ENCODE peak calls at places on chromosomes 12 and 14, in six cellular contexts. One of them, this sample, is unnamed.

GRCh38 chr12:49903700-49904423 is at the start of gene FAIM2:
- DNase-seq in GM12878: no peak
- DNase-seq in endothelial cell of umbilical vein: no peak
- DNase-seq in K562: no peak
- DNase-seq in HepG2: no peak
- DNase-seq in A549: no peak
- DNase-seq in this sample: no peak

GRCh38 chr14:37903561-37904191 is 304.0 kb upstream of the SSTR1 start:
- DNase-seq in A549: peak
- DNase-seq in GM12878: no peak
- DNase-seq in HepG2: peak
- DNase-seq in K562: peak
- DNase-seq in endothelial cell of umbilical vein: peak
- DNase-seq in this sample: peak

GRCh38 chr12:46660276-46660675 is 165.5 kb downstream of the SLC38A4 start:
- DNase-seq in endothelial cell of umbilical vein: peak
- DNase-seq in K562: no peak
- DNase-seq in GM12878: no peak
- DNase-seq in HepG2: no peak
- DNase-seq in A549: no peak
- DNase-seq in this sample: peak

GRCh38 chr14:105368910-105369652 is 29.3 kb upstream of the TEX22 start:
- DNase-seq in K562: no peak
- DNase-seq in HepG2: no peak
- DNase-seq in GM12878: no peak
- DNase-seq in endothelial cell of umbilical vein: no peak
- DNase-seq in A549: no peak
- DNase-seq in this sample: no peak

GRCh38 chr14:102731871-102732800 is 45.1 kb upstream of the TRAF3 start:
- DNase-seq in HepG2: no peak
- DNase-seq in A549: no peak
- DNase-seq in K562: no peak
- DNase-seq in endothelial cell of umbilical vein: no peak
- DNase-seq in GM12878: no peak
- DNase-seq in this sample: no peak

GRCh38 chr12:108645686-108646596 is 12.2 kb upstream of the SELPLG start:
- DNase-seq in endothelial cell of umbilical vein: no peak
- DNase-seq in GM12878: no peak
- DNase-seq in HepG2: no peak
- DNase-seq in K562: no peak
- DNase-seq in A549: no peak
- DNase-seq in this sample: no peak

GRCh38 chr12:47778842-47779241 is 5.8 kb downstream of the SLC48A1 start:
- DNase-seq in K562: no peak
- DNase-seq in A549: no peak
- DNase-seq in HepG2: no peak
- DNase-seq in endothelial cell of umbilical vein: no peak
- DNase-seq in GM12878: no peak
- DNase-seq in this sample: no peak

GRCh38 chr14:25615174-25615573 is 565.2 kb upstream of the STXBP6 start:
- DNase-seq in A549: no peak
- DNase-seq in GM12878: no peak
- DNase-seq in HepG2: no peak
- DNase-seq in endothelial cell of umbilical vein: no peak
- DNase-seq in K562: no peak
- DNase-seq in this sample: no peak

GRCh38 chr14:90829677-90830076 is 13.4 kb upstream of the TTC7B start:
- DNase-seq in HepG2: no peak
- DNase-seq in endothelial cell of umbilical vein: no peak
- DNase-seq in A549: no peak
- DNase-seq in GM12878: no peak
- DNase-seq in K562: no peak
- DNase-seq in this sample: no peak

GRCh38 chr14:32468955-32469354 is 139.9 kb downstream of the AKAP6 start:
- DNase-seq in A549: no peak
- DNase-seq in GM12878: no peak
- DNase-seq in endothelial cell of umbilical vein: peak
- DNase-seq in K562: no peak
- DNase-seq in HepG2: peak
- DNase-seq in this sample: no peak

GRCh38 chr12:122474324-122474716 is 26.4 kb downstream of the ZCCHC8 start:
- DNase-seq in K562: no peak
- DNase-seq in GM12878: no peak
- DNase-seq in HepG2: no peak
- DNase-seq in endothelial cell of umbilical vein: no peak
- DNase-seq in A549: no peak
- DNase-seq in this sample: no peak

GRCh38 chr14:70567791-70568190 is 32.7 kb downstream of the MED6 start:
- DNase-seq in endothelial cell of umbilical vein: peak
- DNase-seq in K562: peak
- DNase-seq in A549: peak
- DNase-seq in HepG2: peak
- DNase-seq in GM12878: no peak
- DNase-seq in this sample: peak

GRCh38 chr12:581746-582145 is 81.5 kb downstream of the NINJ2 start:
- DNase-seq in endothelial cell of umbilical vein: no peak
- DNase-seq in HepG2: no peak
- DNase-seq in GM12878: no peak
- DNase-seq in A549: no peak
- DNase-seq in K562: no peak
- DNase-seq in this sample: no peak

GRCh38 chr14:98853063-98853729 is 418.8 kb downstream of the BCL11B start:
- DNase-seq in GM12878: no peak
- DNase-seq in A549: no peak
- DNase-seq in K562: no peak
- DNase-seq in HepG2: no peak
- DNase-seq in endothelial cell of umbilical vein: no peak
- DNase-seq in this sample: no peak

DNA sequence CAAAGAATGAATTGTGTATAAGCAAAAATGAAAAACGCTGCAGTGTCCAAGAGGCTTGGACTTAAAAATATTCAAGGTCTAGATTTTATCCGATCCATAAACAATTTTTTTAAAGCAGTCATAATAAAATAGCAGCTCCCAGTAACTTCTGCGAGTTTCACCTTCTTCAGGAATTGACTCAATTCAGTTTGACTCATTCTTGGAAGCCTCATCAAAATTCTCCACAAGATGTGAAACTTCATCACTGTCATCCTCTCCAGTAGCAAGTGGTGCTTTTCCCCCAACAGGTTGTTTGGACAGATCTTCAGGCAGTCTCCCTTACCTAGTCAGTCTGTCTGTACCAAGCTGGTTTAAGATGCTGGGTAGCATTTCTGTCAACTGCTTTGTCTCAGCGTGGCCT is 93.5 kb upstream of the FOXG1 start:
- DNase-seq in K562: no peak
- DNase-seq in endothelial cell of umbilical vein: no peak
- DNase-seq in GM12878: no peak
- DNase-seq in HepG2: no peak
- DNase-seq in A549: no peak
- DNase-seq in this sample: no peak
- TF ChIP-seq MYC in K562: no peak
- TF ChIP-seq MYC in endothelial cell of umbilical vein: no peak
- TF ChIP-seq MYC in GM12878: no peak
- TF ChIP-seq MYC in HepG2: no peak
- TF ChIP-seq MYC in A549: no peak
- TF ChIP-seq MYC in this sample: no peak

DNA sequence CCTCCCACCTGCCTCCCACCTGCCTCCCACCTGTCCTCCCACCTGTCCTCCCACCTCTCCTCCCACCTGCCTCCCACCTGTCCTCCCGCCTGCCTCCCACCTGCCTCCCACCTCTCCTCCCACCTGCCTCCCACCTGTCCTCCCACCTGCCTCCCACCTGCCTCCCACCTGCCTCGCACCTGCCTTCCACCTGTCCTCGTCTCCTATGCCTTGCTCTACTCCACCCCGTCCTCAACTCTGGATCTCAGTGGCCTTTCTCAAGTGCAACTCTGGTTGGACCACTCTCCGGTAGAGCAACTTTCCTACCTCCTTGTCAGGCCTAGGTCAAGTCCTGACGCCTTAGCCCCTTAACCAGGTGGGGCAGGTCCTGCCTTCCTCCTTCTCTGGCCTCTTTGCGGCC is 29.3 kb upstream of the PEX5 start:
- DNase-seq in GM12878: no peak
- DNase-seq in endothelial cell of umbilical vein: no peak
- DNase-seq in HepG2: no peak
- DNase-seq in K562: no peak
- DNase-seq in A549: no peak
- DNase-seq in this sample: no peak
- TF ChIP-seq MYC in GM12878: no peak
- TF ChIP-seq MYC in endothelial cell of umbilical vein: no peak
- TF ChIP-seq MYC in HepG2: no peak
- TF ChIP-seq MYC in K562: no peak
- TF ChIP-seq MYC in A549: no peak
- TF ChIP-seq MYC in this sample: no peak

DNA sequence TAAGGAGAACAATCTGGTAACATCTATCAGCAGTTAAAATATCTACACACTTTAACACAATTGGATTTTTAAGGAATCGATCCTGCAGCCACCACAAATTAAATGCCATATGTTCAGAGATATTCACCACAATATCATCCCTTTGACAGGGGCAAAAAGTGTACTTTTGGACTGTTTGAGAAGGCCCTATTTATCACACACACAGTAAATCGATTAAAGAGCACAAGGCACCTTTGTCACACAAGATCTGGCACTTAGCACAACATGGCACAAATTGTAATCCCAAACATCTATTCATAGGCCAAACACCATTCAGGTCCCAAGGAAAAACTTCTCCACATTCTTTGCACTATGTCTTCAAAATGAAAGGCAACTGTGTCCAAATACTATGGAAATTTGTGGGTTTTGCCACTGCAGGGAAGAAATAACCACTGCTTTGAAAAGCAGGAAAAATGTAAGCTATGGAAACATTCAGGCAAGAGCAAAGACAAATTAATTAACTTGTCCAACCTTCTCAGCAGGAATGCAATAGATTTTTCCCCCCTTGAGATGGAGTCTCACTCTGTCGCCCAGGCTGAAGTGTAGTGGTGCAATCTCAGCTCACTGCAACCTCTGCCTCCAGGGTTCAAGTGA is 282.5 kb upstream of the TMPO start:
- DNase-seq in K562: no peak
- DNase-seq in GM12878: no peak
- DNase-seq in A549: no peak
- DNase-seq in HepG2: peak
- DNase-seq in endothelial cell of umbilical vein: no peak
- DNase-seq in this sample: no peak
- TF ChIP-seq MYC in K562: no peak
- TF ChIP-seq MYC in GM12878: no peak
- TF ChIP-seq MYC in A549: no peak
- TF ChIP-seq MYC in HepG2: no peak
- TF ChIP-seq MYC in endothelial cell of umbilical vein: no peak
- TF ChIP-seq MYC in this sample: no peak

GRCh38 chr14:101590062-101590461 is 28.8 kb downstream of the DIO3 start:
- DNase-seq in endothelial cell of umbilical vein: no peak
- DNase-seq in K562: no peak
- DNase-seq in GM12878: no peak
- DNase-seq in HepG2: no peak
- DNase-seq in A549: no peak
- DNase-seq in this sample: no peak
- TF ChIP-seq MYC in endothelial cell of umbilical vein: no peak
- TF ChIP-seq MYC in K562: no peak
- TF ChIP-seq MYC in GM12878: no peak
- TF ChIP-seq MYC in HepG2: no peak
- TF ChIP-seq MYC in A549: no peak
- TF ChIP-seq MYC in this sample: no peak

GRCh38 chr12:117045175-117045997 is 53.8 kb downstream of the TESC start:
- DNase-seq in GM12878: no peak
- DNase-seq in K562: peak
- DNase-seq in HepG2: peak
- DNase-seq in endothelial cell of umbilical vein: no peak
- DNase-seq in A549: no peak
- DNase-seq in this sample: peak
- TF ChIP-seq MYC in GM12878: no peak
- TF ChIP-seq MYC in K562: no peak
- TF ChIP-seq MYC in HepG2: peak
- TF ChIP-seq MYC in endothelial cell of umbilical vein: no peak
- TF ChIP-seq MYC in A549: no peak
- TF ChIP-seq MYC in this sample: peak

DNA sequence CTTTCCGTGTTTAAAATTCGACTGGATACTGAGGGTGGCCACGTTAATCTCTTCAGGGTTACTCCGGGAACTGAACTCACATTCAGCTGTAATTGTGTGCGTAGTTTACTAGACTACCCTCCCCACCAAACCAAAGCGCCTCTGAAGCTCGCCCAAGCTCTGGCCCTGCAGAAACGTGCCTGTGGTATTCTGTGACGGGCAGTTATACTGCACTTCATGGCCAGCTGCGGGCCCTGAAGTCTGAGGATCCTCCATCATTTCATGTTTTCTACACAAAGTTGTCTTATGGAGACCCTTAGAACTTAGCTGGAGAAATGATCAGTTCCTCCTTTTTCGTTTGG is 688 bp downstream of the ZNF26 start:
- DNase-seq in HepG2: peak
- DNase-seq in endothelial cell of umbilical vein: no peak
- DNase-seq in K562: no peak
- DNase-seq in A549: peak
- DNase-seq in GM12878: no peak
- DNase-seq in this sample: peak
- TF ChIP-seq MYC in HepG2: no peak
- TF ChIP-seq MYC in endothelial cell of umbilical vein: no peak
- TF ChIP-seq MYC in K562: no peak
- TF ChIP-seq MYC in A549: no peak
- TF ChIP-seq MYC in GM12878: no peak
- TF ChIP-seq MYC in this sample: no peak